ENCODE peak calls at places on chromosomes 7 and 10, in five cellular contexts. W, L, N, M and O are unnamed samples.

GRCh38 chr7:39721345-39721744 is 98.0 kb downstream of the RALA start:
- DNase-seq in L (no peak), N (no peak), M (no peak), W (no peak), O (no peak)

GRCh38 chr7:137880432-137880831 is 33.7 kb upstream of the DGKI start:
- DNase-seq in N (no peak), L (no peak), M (no peak), W (peak; percentile 71), O (no peak)

GRCh38 chr7:27697861-27698430 is 35.3 kb upstream of the HIBADH start:
- DNase-seq in L (peak; percentile 66), W (no peak), M (no peak), N (peak; percentile 52), O (no peak)

GRCh38 chr7:20223356-20223755 is 6.2 kb upstream of the MACC1 start:
- DNase-seq in L (no peak), N (no peak), W (peak; percentile 31), M (no peak), O (no peak)

GRCh38 chr7:126803990-126804389 is 448.8 kb downstream of the GRM8 start:
- DNase-seq in L (no peak), W (no peak), N (no peak), M (no peak), O (no peak)

GRCh38 chr10:118195729-118196128 is 146.4 kb downstream of the FAM204A start:
- DNase-seq in L (no peak), N (no peak), W (no peak), M (no peak), O (no peak)

GRCh38 chr10:28681345-28681763 is 4.0 kb downstream of the BAMBI start:
- DNase-seq in W (no peak), L (peak; percentile 75), N (no peak), M (no peak), O (peak; percentile 57)

GRCh38 chr10:110843031-110843430 is 28.7 kb upstream of the PDCD4 start:
- DNase-seq in L (no peak), M (no peak), N (peak; percentile 98), W (no peak), O (no peak)

GRCh38 chr7:40507166-40507565 is 372.4 kb downstream of the SUGCT start:
- DNase-seq in W (no peak), N (peak; percentile 24), M (no peak), L (no peak), O (no peak)

GRCh38 chr10:122624546-122624945 is 64.0 kb downstream of the DMBT1 start:
- DNase-seq in N (no peak), M (no peak), W (no peak), L (no peak), O (no peak)

GRCh38 chr7:157564518-157565177 is 227.8 kb downstream of the DNAJB6 start:
- DNase-seq in M (no peak), N (no peak), W (no peak), L (peak; percentile 19), O (no peak)

GRCh38 chr10:71814923-71815411 is 36.1 kb downstream of the PSAP start:
- DNase-seq in N (no peak), L (peak; percentile 41), M (peak; percentile 26), W (no peak), O (no peak)

GRCh38 chr7:73586911-73587310 is 8.5 kb upstream of the TBL2 start:
- DNase-seq in W (no peak), N (no peak), M (no peak), L (peak; percentile 38), O (no peak)

GRCh38 chr10:117249493-117250093 is 8.7 kb downstream of the SLC18A2 start:
- DNase-seq in L (no peak), N (no peak), W (no peak), M (no peak), O (no peak)

GRCh38 chr7:151630349-151630748 is 110.7 kb upstream of the RHEB start:
- DNase-seq in W (no peak), N (no peak), L (no peak), M (no peak), O (no peak)

GRCh38 chr10:15254808-15255655 is 86.5 kb upstream of the NMT2 start:
- DNase-seq in N (peak; percentile 75), W (no peak), L (no peak), M (no peak), O (peak; percentile 68)

GRCh38 chr7:68691261-68692216 is 906.7 kb upstream of the AUTS2 start:
- DNase-seq in N (no peak), L (no peak), W (peak; percentile 69), M (no peak), O (no peak)